ENCODE peak calls at places on chromosomes 5 and 9, in seven cellular contexts. R is AG04450; T is cardiac muscle cell; Z is IMR-90; J is dorsolateral prefrontal cortex; C is CD4-positive, alpha-beta T cell; N is RWPE1. A is an unnamed sample.

GRCh38 chr5:168875839-168876238 is 296.7 kb upstream of the PANK3 start:
- DNase-seq in C (no peak), N (no peak), T (peak), J (no peak), Z (no peak), R (no peak), A (no peak)

GRCh38 chr9:120723547-120723946 is 9.3 kb upstream of the MEGF9 start:
- DNase-seq in C (no peak), N (no peak), Z (peak), R (peak), J (no peak), T (no peak), A (no peak)

GRCh38 chr9:136941231-136942111 is 3.1 kb downstream of the FBXW5 start:
- DNase-seq in C (no peak), T (no peak), N (no peak), R (no peak), Z (no peak), J (no peak), A (peak)

GRCh38 chr9:126784401-126784800 is 20.4 kb upstream of the ZBTB43 start:
- DNase-seq in J (no peak), N (no peak), Z (no peak), T (no peak), R (no peak), C (no peak), A (no peak)

GRCh38 chr9:137176302-137177182 is 4.7 kb upstream of the TMEM210 start:
- DNase-seq in T (peak), C (no peak), R (no peak), N (peak), Z (peak), J (peak), A (no peak)

GRCh38 chr5:39604491-39604890 is 179.7 kb upstream of the DAB2 start:
- DNase-seq in J (no peak), T (no peak), N (no peak), Z (no peak), R (no peak), C (no peak), A (no peak)

GRCh38 chr5:77893225-77893860 is 117.2 kb upstream of the TBCA start:
- DNase-seq in C (no peak), N (peak), T (no peak), R (peak), J (no peak), Z (peak), A (peak)

GRCh38 chr9:70880523-70880922 is 240.9 kb downstream of the TRPM3 start:
- DNase-seq in J (no peak), Z (no peak), T (no peak), N (no peak), C (no peak), R (no peak), A (no peak)

DNA sequence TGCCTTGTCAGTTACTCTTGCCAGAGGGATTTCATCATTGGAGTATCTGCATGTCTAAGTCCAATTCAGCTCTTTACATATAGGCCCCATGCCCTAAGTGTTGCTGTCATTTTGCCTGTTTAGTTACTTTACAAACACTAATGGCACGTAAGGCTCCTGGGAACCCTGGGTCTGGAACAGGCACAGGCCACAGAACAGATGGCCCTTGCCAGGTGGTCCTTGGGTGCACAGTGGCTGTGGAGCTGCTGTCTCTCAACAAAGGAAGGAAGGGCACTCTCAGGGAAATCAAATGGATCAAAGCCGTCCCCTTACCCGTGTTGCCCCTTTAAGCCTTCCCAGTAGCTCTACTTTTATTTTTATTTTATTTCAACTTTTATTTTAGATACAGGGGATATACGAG is 21.6 kb downstream of the TRIO start:
- DNase-seq in Z (no peak), T (no peak), J (no peak), R (no peak), N (no peak), C (no peak), A (no peak)
- H3K27ac ChIP-seq in Z (peak), T (no peak), J (no peak), R (peak), N (no peak), C (no peak), A (no peak)

GRCh38 chr9:114396558-114397218 is 8.9 kb upstream of the AKNA start:
- DNase-seq in N (no peak), T (no peak), J (no peak), R (peak), C (no peak), Z (peak), A (peak)

GRCh38 chr9:114395768-114396167 is 8.0 kb upstream of the AKNA start:
- DNase-seq in Z (no peak), J (no peak), T (no peak), R (no peak), C (no peak), N (no peak), A (no peak)

GRCh38 chr9:114397848-114398605 is 10.2 kb upstream of the AKNA start:
- DNase-seq in R (peak), T (peak), C (peak), Z (peak), N (peak), J (peak), A (peak)

GRCh38 chr9:114399381-114399780 is 11.6 kb upstream of the AKNA start:
- DNase-seq in T (no peak), J (no peak), Z (no peak), C (no peak), R (no peak), N (no peak), A (peak)

DNA sequence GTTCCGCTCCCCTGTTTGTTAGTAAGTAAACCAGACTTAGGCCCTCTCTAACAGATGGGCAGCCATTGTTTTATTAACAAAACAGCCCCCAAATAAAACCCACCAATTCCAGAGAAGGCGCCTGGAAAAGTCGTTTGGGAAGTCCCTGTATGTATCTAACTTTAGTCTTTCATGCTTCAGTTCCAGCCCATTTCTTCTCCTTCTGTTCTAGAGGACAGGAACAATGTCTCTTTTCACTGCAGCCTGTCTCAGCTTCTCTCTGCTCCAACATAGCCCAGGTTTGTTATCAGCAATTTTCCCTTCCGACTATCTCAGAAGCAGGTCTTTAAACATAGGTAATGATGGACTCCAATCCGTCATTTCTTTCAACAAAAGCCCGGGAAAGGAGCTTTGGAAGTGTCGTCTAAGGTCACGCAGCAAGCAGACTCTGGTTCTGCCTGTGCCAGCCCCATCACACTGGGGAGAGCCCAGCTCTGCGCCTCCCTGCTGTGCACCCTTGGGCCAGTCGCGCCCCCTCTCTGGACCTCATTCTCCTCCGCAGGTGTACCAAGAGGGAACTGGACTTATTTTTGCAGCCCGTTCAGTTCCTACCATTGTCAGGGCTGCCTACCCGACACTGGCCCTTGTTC is 9.6 kb upstream of the AKNA start:
- DNase-seq in N (no peak), Z (no peak), R (no peak), C (no peak), J (no peak), T (no peak), A (no peak)
- H3K27ac ChIP-seq in N (peak), Z (peak), R (peak), C (peak), J (peak), T (no peak), A (peak)

GRCh38 chr5:141603912-141604311 is 14.9 kb downstream of the DIAPH1 start:
- DNase-seq in Z (no peak), N (no peak), J (no peak), R (no peak), C (no peak), T (no peak), A (no peak)

GRCh38 chr5:141597814-141598213 is 21.0 kb downstream of the DIAPH1 start:
- DNase-seq in R (no peak), J (no peak), Z (no peak), C (no peak), T (no peak), N (no peak), A (no peak)

GRCh38 chr5:141596867-141597266 is 21.9 kb downstream of the DIAPH1 start:
- DNase-seq in R (no peak), C (no peak), J (no peak), N (no peak), Z (no peak), T (no peak), A (no peak)

GRCh38 chr5:141597394-141597793 is 21.4 kb downstream of the DIAPH1 start:
- DNase-seq in T (no peak), J (no peak), R (no peak), C (no peak), Z (no peak), N (no peak), A (no peak)

GRCh38 chr5:141598389-141599360 is 20.1 kb downstream of the DIAPH1 start:
- DNase-seq in Z (peak), C (no peak), R (no peak), T (no peak), N (no peak), J (no peak), A (no peak)
- H3K27ac ChIP-seq in Z (no peak), C (no peak), R (no peak), T (peak), N (no peak), J (peak), A (peak)

GRCh38 chr9:116686693-116687073 is 422 bp upstream of the TRIM32 start:
- DNase-seq in Z (peak), J (no peak), C (no peak), N (no peak), R (no peak), T (peak), A (no peak)
- H3K27ac ChIP-seq in Z (peak), J (peak), C (no peak), N (peak), R (peak), T (no peak), A (peak)

DNA sequence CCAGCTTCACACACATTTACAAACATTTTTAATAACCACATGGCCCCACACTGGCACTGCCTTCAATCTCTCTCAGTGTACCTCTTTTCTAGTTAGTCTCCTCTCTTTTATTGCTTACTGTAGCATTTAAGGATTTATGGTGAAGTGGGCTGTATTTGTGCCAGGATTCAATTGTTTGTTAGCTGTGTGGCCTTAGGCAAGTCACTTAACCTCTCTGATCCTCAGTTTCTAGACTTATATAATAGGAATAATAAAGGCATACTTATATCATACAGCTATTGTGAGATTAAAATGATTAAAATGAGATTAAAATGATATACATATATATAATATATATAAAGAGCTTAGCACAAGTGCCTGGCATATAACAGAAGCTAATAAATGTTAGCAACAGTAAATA is 6.4 kb downstream of the SH3RF2 start:
- DNase-seq in J (no peak), R (no peak), T (no peak), Z (no peak), C (no peak), N (no peak), A (no peak)
- H3K27ac ChIP-seq in J (no peak), R (no peak), T (no peak), Z (no peak), C (no peak), N (no peak), A (no peak)

DNA sequence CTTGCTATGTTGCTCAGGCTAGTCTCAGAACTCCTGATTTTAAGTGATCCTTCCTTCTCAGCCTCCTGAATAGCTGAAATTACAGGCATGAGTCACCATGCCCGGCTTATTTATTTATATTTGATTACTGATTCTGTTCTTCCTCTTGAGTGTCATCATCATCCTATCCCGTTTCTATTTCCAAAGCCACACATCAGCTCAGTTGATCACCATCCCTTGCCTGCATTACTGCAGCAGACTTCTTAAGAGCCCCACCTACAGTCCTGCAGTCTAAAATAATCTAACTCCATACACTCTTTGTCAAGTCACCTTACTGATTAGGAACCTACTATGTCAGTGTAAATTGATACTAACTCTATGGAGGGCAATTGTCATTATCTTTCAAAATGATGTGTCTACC is 138.9 kb upstream of the RAI14 start:
- DNase-seq in R (no peak), C (no peak), J (no peak), N (no peak), T (no peak), Z (peak), A (no peak)
- H3K27ac ChIP-seq in R (no peak), C (no peak), J (no peak), N (no peak), T (no peak), Z (no peak), A (no peak)

A was measured in left lung.